ENCODE peak calls at places on chromosomes 16 and 17, in seven cellular contexts. One of them, this sample, is unnamed.
A peak's percentile ranks its signal among the peaks of the same experiment; 100 is the strongest.

GRCh38 chr17:29008591-29008990 is 2.8 kb upstream of the SEZ6 start:
- DNase-seq in aorta: no peak
- DNase-seq in psoas muscle: no peak
- DNase-seq in IMR-90: no peak
- DNase-seq in PC-3: no peak
- DNase-seq in CD8-positive, alpha-beta T cell: no peak
- DNase-seq in mammary epithelial cell: no peak
- DNase-seq in this sample: no peak

GRCh38 chr16:85422374-85423185 is 190.5 kb upstream of the GSE1 start:
- DNase-seq in CD8-positive, alpha-beta T cell: no peak
- DNase-seq in aorta: peak; percentile 44
- DNase-seq in psoas muscle: peak; percentile 48
- DNase-seq in IMR-90: no peak
- DNase-seq in PC-3: no peak
- DNase-seq in mammary epithelial cell: no peak
- DNase-seq in this sample: no peak

GRCh38 chr17:48907713-48908046 is 527 bp upstream of the UBE2Z start:
- DNase-seq in psoas muscle: no peak
- DNase-seq in aorta: no peak
- DNase-seq in CD8-positive, alpha-beta T cell: no peak
- DNase-seq in IMR-90: peak; percentile 64
- DNase-seq in PC-3: peak; percentile 47
- DNase-seq in mammary epithelial cell: no peak
- DNase-seq in this sample: no peak

GRCh38 chr16:342455-343213 is 9.9 kb downstream of the AXIN1 start:
- DNase-seq in mammary epithelial cell: no peak
- DNase-seq in psoas muscle: no peak
- DNase-seq in aorta: no peak
- DNase-seq in IMR-90: no peak
- DNase-seq in CD8-positive, alpha-beta T cell: no peak
- DNase-seq in PC-3: no peak
- DNase-seq in this sample: no peak

GRCh38 chr16:85462405-85463227 is 150.5 kb upstream of the GSE1 start:
- DNase-seq in mammary epithelial cell: no peak
- DNase-seq in IMR-90: no peak
- DNase-seq in CD8-positive, alpha-beta T cell: peak; percentile 51
- DNase-seq in PC-3: no peak
- DNase-seq in psoas muscle: no peak
- DNase-seq in aorta: no peak
- DNase-seq in this sample: peak; percentile 33

GRCh38 chr17:17495448-17496188 is 577 bp downstream of the RASD1 start:
- DNase-seq in IMR-90: peak; percentile 4
- DNase-seq in psoas muscle: peak; percentile 73
- DNase-seq in CD8-positive, alpha-beta T cell: peak; percentile 27
- DNase-seq in mammary epithelial cell: no peak
- DNase-seq in aorta: no peak
- DNase-seq in PC-3: peak; percentile 22
- DNase-seq in this sample: no peak

GRCh38 chr17:28227278-28228108 is 91.5 kb upstream of the TMEM97 start:
- DNase-seq in mammary epithelial cell: peak; percentile 73
- DNase-seq in IMR-90: no peak
- DNase-seq in PC-3: peak; percentile 39
- DNase-seq in aorta: no peak
- DNase-seq in CD8-positive, alpha-beta T cell: no peak
- DNase-seq in psoas muscle: no peak
- DNase-seq in this sample: no peak

GRCh38 chr17:57988301-57989010 is 402 bp upstream of the VEZF1 start:
- DNase-seq in mammary epithelial cell: peak; percentile 51
- DNase-seq in aorta: peak; percentile 82
- DNase-seq in psoas muscle: peak; percentile 91
- DNase-seq in PC-3: peak; percentile 79
- DNase-seq in CD8-positive, alpha-beta T cell: peak; percentile 69
- DNase-seq in IMR-90: peak; percentile 66
- DNase-seq in this sample: peak; percentile 78

GRCh38 chr17:42179911-42180410 is 981 bp downstream of the KCNH4 start:
- DNase-seq in IMR-90: peak; percentile 30
- DNase-seq in aorta: no peak
- DNase-seq in PC-3: no peak
- DNase-seq in CD8-positive, alpha-beta T cell: peak; percentile 34
- DNase-seq in psoas muscle: peak; percentile 72
- DNase-seq in mammary epithelial cell: peak; percentile 20
- DNase-seq in this sample: peak; percentile 63

GRCh38 chr17:41816637-41817320 is 4.0 kb downstream of the FKBP10 start:
- DNase-seq in aorta: no peak
- DNase-seq in IMR-90: no peak
- DNase-seq in mammary epithelial cell: no peak
- DNase-seq in PC-3: no peak
- DNase-seq in CD8-positive, alpha-beta T cell: no peak
- DNase-seq in psoas muscle: no peak
- DNase-seq in this sample: no peak

GRCh38 chr17:27873746-27874145 is 19.4 kb downstream of the LYRM9 start:
- DNase-seq in PC-3: peak; percentile 59
- DNase-seq in mammary epithelial cell: peak; percentile 74
- DNase-seq in CD8-positive, alpha-beta T cell: no peak
- DNase-seq in IMR-90: no peak
- DNase-seq in psoas muscle: no peak
- DNase-seq in aorta: no peak
- DNase-seq in this sample: no peak

GRCh38 chr16:66523861-66524354 is 26.0 kb downstream of the TK2 start:
- DNase-seq in CD8-positive, alpha-beta T cell: peak; percentile 52
- DNase-seq in IMR-90: no peak
- DNase-seq in mammary epithelial cell: no peak
- DNase-seq in aorta: no peak
- DNase-seq in PC-3: no peak
- DNase-seq in psoas muscle: no peak
- DNase-seq in this sample: peak; percentile 46

GRCh38 chr16:12583237-12583897 is 220.3 kb downstream of the CPPED1 start:
- DNase-seq in CD8-positive, alpha-beta T cell: no peak
- DNase-seq in aorta: no peak
- DNase-seq in psoas muscle: no peak
- DNase-seq in PC-3: no peak
- DNase-seq in mammary epithelial cell: no peak
- DNase-seq in IMR-90: no peak
- DNase-seq in this sample: no peak

GRCh38 chr17:2347805-2348685 is 10.7 kb downstream of the SGSM2 start:
- DNase-seq in PC-3: peak; percentile 75
- DNase-seq in mammary epithelial cell: peak; percentile 42
- DNase-seq in IMR-90: peak; percentile 91
- DNase-seq in psoas muscle: peak; percentile 88
- DNase-seq in CD8-positive, alpha-beta T cell: no peak
- DNase-seq in aorta: no peak
- DNase-seq in this sample: peak; percentile 67

GRCh38 chr16:74101390-74101789 is 195.2 kb upstream of the PSMD7 start:
- DNase-seq in mammary epithelial cell: no peak
- DNase-seq in psoas muscle: no peak
- DNase-seq in IMR-90: no peak
- DNase-seq in PC-3: no peak
- DNase-seq in aorta: no peak
- DNase-seq in CD8-positive, alpha-beta T cell: no peak
- DNase-seq in this sample: no peak
- H3K27ac ChIP-seq in mammary epithelial cell: no peak overlapping the region
- H3K27ac ChIP-seq in psoas muscle: no peak overlapping the region
- H3K27ac ChIP-seq in IMR-90: no peak overlapping the region
- H3K27ac ChIP-seq in PC-3: no peak overlapping the region
- H3K27ac ChIP-seq in aorta: no peak overlapping the region
- H3K27ac ChIP-seq in CD8-positive, alpha-beta T cell: no peak overlapping the region
- H3K27ac ChIP-seq in this sample: no peak overlapping the region

DNA sequence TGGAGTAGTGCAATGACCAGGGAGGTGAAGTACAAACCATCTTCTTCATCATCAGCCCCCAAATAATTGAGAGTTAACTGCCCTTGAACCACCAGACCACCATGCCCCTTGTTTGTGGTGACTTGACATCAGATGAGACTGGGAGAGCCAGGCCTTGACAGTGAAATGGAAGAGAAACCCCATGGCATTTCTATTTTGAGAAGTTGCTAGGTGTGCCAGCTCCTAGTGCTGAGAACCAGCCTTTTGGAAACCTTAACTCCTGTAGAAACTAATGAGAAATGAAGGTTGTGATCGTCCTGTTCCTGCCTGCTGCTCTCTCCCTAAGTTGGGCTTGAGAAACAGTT is 2.8 kb downstream of the TMEM94 start:
- DNase-seq in aorta: no peak
- DNase-seq in psoas muscle: no peak
- DNase-seq in IMR-90: no peak
- DNase-seq in CD8-positive, alpha-beta T cell: no peak
- DNase-seq in PC-3: no peak
- DNase-seq in mammary epithelial cell: no peak
- DNase-seq in this sample: no peak
- H3K27ac ChIP-seq in aorta: peak overlapping the region; percentile 6
- H3K27ac ChIP-seq in psoas muscle: peak overlapping the region; percentile 98
- H3K27ac ChIP-seq in IMR-90: no peak overlapping the region
- H3K27ac ChIP-seq in CD8-positive, alpha-beta T cell: no peak overlapping the region
- H3K27ac ChIP-seq in PC-3: peak overlapping the region; percentile 82
- H3K27ac ChIP-seq in mammary epithelial cell: no peak overlapping the region
- H3K27ac ChIP-seq in this sample: no peak overlapping the region

GRCh38 chr16:48366165-48367093 is 18.8 kb downstream of the SIAH1 start:
- DNase-seq in CD8-positive, alpha-beta T cell: peak; percentile 72
- DNase-seq in psoas muscle: no peak
- DNase-seq in mammary epithelial cell: peak; percentile 85
- DNase-seq in PC-3: peak; percentile 60
- DNase-seq in IMR-90: peak; percentile 90
- DNase-seq in aorta: no peak
- DNase-seq in this sample: peak; percentile 24
- H3K27ac ChIP-seq in CD8-positive, alpha-beta T cell: peak overlapping the region; percentile 89
- H3K27ac ChIP-seq in psoas muscle: peak overlapping the region; percentile 88
- H3K27ac ChIP-seq in mammary epithelial cell: peak overlapping the region; percentile 99
- H3K27ac ChIP-seq in PC-3: peak overlapping the region; percentile 77
- H3K27ac ChIP-seq in IMR-90: peak overlapping the region; percentile 64
- H3K27ac ChIP-seq in aorta: peak overlapping the region; percentile 16
- H3K27ac ChIP-seq in this sample: peak overlapping the region; percentile 45

GRCh38 chr16:88810166-88810867 is 1.4 kb downstream of the APRT start:
- DNase-seq in psoas muscle: peak; percentile 56
- DNase-seq in mammary epithelial cell: peak; percentile 26
- DNase-seq in PC-3: peak; percentile 22
- DNase-seq in IMR-90: no peak
- DNase-seq in aorta: no peak
- DNase-seq in CD8-positive, alpha-beta T cell: no peak
- DNase-seq in this sample: no peak

GRCh38 chr16:88811600-88811849 is 203 bp downstream of the APRT start:
- DNase-seq in IMR-90: no peak
- DNase-seq in CD8-positive, alpha-beta T cell: no peak
- DNase-seq in mammary epithelial cell: no peak
- DNase-seq in PC-3: no peak
- DNase-seq in psoas muscle: no peak
- DNase-seq in aorta: no peak
- DNase-seq in this sample: no peak

GRCh38 chr16:88810868-88811599 is 694 bp downstream of the APRT start:
- DNase-seq in mammary epithelial cell: peak; percentile 77
- DNase-seq in CD8-positive, alpha-beta T cell: peak; percentile 71
- DNase-seq in IMR-90: peak; percentile 69
- DNase-seq in PC-3: peak; percentile 56
- DNase-seq in psoas muscle: peak; percentile 91
- DNase-seq in aorta: peak; percentile 88
- DNase-seq in this sample: peak; percentile 80

GRCh38 chr16:88809068-88809675 is 2.6 kb downstream of the APRT start:
- DNase-seq in mammary epithelial cell: no peak
- DNase-seq in CD8-positive, alpha-beta T cell: no peak
- DNase-seq in aorta: no peak
- DNase-seq in PC-3: peak; percentile 29
- DNase-seq in IMR-90: no peak
- DNase-seq in psoas muscle: peak; percentile 51
- DNase-seq in this sample: no peak

DNA sequence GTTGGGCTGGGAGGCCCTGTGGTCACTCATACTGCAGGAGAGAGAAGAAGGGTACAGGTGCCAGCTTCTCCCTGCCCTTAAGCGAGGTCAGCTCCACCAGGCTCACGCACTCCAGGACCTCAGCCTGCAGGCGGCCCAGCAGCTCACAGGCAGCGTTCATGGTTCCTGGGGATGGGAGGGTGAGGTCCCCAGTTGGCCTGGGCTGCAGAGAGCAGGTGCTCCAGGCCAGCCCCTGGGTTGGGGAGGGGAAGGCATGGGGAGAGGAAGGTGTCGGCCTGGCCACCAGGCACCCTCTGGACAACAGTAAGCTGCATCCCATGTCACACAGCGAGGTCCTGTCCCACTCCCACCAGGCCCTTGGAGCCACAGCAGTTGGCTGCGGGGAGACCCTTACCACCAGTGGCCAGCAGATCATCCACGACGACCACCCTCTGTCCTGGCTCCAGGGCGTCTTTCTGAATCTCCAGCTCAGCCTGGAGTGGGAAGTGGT is 2.0 kb downstream of the APRT start:
- DNase-seq in aorta: no peak
- DNase-seq in CD8-positive, alpha-beta T cell: no peak
- DNase-seq in mammary epithelial cell: no peak
- DNase-seq in PC-3: no peak
- DNase-seq in psoas muscle: peak; percentile 45
- DNase-seq in IMR-90: no peak
- DNase-seq in this sample: peak; percentile 27
- H3K27ac ChIP-seq in aorta: no peak overlapping the region
- H3K27ac ChIP-seq in CD8-positive, alpha-beta T cell: no peak overlapping the region
- H3K27ac ChIP-seq in mammary epithelial cell: no peak overlapping the region
- H3K27ac ChIP-seq in PC-3: no peak overlapping the region
- H3K27ac ChIP-seq in psoas muscle: no peak overlapping the region
- H3K27ac ChIP-seq in IMR-90: no peak overlapping the region
- H3K27ac ChIP-seq in this sample: no peak overlapping the region

DNA sequence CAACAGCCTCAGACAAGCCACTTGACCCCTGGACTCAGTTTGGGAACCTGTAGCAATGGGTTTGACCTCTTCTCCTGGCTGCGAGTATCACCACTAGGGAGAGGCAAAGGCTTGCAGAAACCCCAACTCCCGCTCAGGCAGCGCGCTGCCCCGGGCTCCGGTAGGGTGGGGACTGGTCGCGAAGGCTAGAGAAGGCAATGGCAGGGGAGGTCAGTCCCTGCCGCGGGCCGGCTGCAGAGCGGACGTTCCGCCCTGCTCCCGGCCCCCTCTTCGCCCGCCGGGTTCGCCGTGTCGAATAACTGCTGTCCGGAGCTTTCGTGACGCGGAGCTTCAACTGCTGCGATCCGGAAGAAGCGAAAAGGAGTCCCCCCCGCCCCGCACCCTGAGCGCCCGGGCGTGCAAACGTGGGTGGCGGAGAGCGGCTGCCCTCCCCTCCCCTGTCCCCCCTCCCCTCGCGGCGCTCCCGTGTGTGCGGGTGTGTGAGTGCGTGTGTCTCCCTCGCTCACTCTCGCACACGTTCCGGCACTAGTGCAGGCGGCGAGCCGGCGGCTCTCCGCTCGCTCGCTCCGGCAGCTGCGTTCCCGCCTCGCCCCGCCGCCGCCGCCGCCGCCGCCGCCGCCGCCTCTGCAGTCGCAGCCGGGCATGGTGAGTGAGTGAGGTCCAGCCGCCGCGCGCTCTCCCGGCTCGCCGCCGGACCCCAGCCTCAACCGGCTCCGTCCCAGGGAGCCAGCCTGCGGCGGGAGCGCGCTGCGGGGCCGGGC is 792 bp upstream of the SHISA6 start:
- DNase-seq in psoas muscle: peak; percentile 54
- DNase-seq in aorta: no peak
- DNase-seq in PC-3: no peak
- DNase-seq in CD8-positive, alpha-beta T cell: no peak
- DNase-seq in IMR-90: no peak
- DNase-seq in mammary epithelial cell: no peak
- DNase-seq in this sample: no peak
- H3K27ac ChIP-seq in psoas muscle: no peak overlapping the region
- H3K27ac ChIP-seq in aorta: no peak overlapping the region
- H3K27ac ChIP-seq in PC-3: no peak overlapping the region
- H3K27ac ChIP-seq in CD8-positive, alpha-beta T cell: no peak overlapping the region
- H3K27ac ChIP-seq in IMR-90: no peak overlapping the region
- H3K27ac ChIP-seq in mammary epithelial cell: no peak overlapping the region
- H3K27ac ChIP-seq in this sample: no peak overlapping the region

This sample was measured in SJCRH30.